ENCODE peak calls at places on chromosomes 7 and 10, in six cellular contexts. G is GF-D8; H is AML-193; C is left lobe of liver; L is stimulated activated CD4-positive, alpha-beta T cell treated with anti-CD3 and anti-CD28 coated beads, Interleukin-15, amount 100 ng/mL, for 1 hour; X is CD8-positive, alpha-beta T cell. Z is an unnamed sample.

GRCh38 chr10:84743483-84743882 is 415.1 kb downstream of the CCSER2 start:
- DNase-seq in X (no peak), C (no peak), H (no peak), L (no peak), G (no peak), Z (no peak)

GRCh38 chr7:33130184-33130583 is 820 bp downstream of the BBS9 start:
- DNase-seq in L (no peak), H (no peak), C (no peak), G (no peak), X (no peak), Z (no peak)

GRCh38 chr7:99308461-99309074 is 17.1 kb upstream of the ARPC1A start:
- DNase-seq in L (no peak), H (no peak), C (no peak), X (no peak), G (no peak), Z (no peak)

GRCh38 chr10:96665306-96665705 is 55.0 kb downstream of the PIK3AP1 start:
- DNase-seq in L (no peak), X (no peak), C (no peak), G (no peak), H (no peak), Z (no peak)

GRCh38 chr10:11782793-11783557 is 40.2 kb upstream of the PROSER2 start:
- DNase-seq in G (peak), C (no peak), X (no peak), H (peak), L (no peak), Z (no peak)

GRCh38 chr10:17344206-17344605 is 110.2 kb downstream of the ST8SIA6 start:
- DNase-seq in L (no peak), G (no peak), X (no peak), C (no peak), H (no peak), Z (no peak)

GRCh38 chr10:73814896-73815718 is 3.7 kb upstream of the NDST2 start:
- DNase-seq in G (no peak), C (peak), H (no peak), X (no peak), L (no peak), Z (no peak)

GRCh38 chr7:16846611-16847165 is 35.1 kb downstream of the AGR3 start:
- DNase-seq in H (no peak), C (no peak), X (no peak), L (no peak), G (no peak), Z (no peak)